ENCODE peak calls at places on chromosomes 5 and 9, in seven cellular contexts. H, R, Q, E, L, Y and N are unnamed samples.

GRCh38 chr9:88949425-88949824 is 41.8 kb upstream of the S1PR3 start:
- DNase-seq in H (peak), R (no peak), Q (peak), E (peak), L (peak), Y (peak), N (no peak)

GRCh38 chr9:18260527-18260926 is 213.4 kb upstream of the ADAMTSL1 start:
- DNase-seq in H (peak), R (no peak), Q (no peak), E (no peak), L (no peak), Y (no peak), N (no peak)

GRCh38 chr9:86792136-86792535 is 155.2 kb downstream of the GAS1 start:
- DNase-seq in H (peak), R (no peak), Q (no peak), E (no peak), L (no peak), Y (peak), N (no peak)

GRCh38 chr9:116000748-116001329 is 152.8 kb upstream of the PAPPA start:
- DNase-seq in H (no peak), R (no peak), Q (no peak), E (no peak), L (peak), Y (no peak), N (no peak)

GRCh38 chr9:2875218-2875977 is 31.5 kb upstream of the PUM3 start:
- DNase-seq in H (no peak), R (no peak), Q (no peak), E (no peak), L (no peak), Y (no peak), N (no peak)

GRCh38 chr9:104836235-104836634 is 72.3 kb downstream of the NIPSNAP3B start:
- DNase-seq in H (peak), R (no peak), Q (no peak), E (no peak), L (no peak), Y (peak), N (no peak)

GRCh38 chr5:53425598-53426516 is 54.6 kb upstream of the FST start:
- DNase-seq in H (no peak), R (no peak), Q (no peak), E (no peak), L (peak), Y (peak), N (no peak)

GRCh38 chr9:19154135-19154612 is 26.9 kb upstream of the PLIN2 start:
- DNase-seq in H (peak), R (peak), Q (peak), E (peak), L (peak), Y (peak), N (no peak)

GRCh38 chr5:159877894-159878448 is 38.3 kb upstream of the ADRA1B start:
- DNase-seq in H (no peak), R (no peak), Q (peak), E (peak), L (no peak), Y (no peak), N (no peak)

GRCh38 chr5:87722286-87722685 is 309.6 kb upstream of the CCNH start:
- DNase-seq in H (no peak), R (no peak), Q (no peak), E (no peak), L (no peak), Y (no peak), N (no peak)

GRCh38 chr5:52947208-52947607 is 41.9 kb upstream of the ITGA2 start:
- DNase-seq in H (peak), R (no peak), Q (no peak), E (no peak), L (no peak), Y (no peak), N (no peak)

GRCh38 chr9:7490317-7491108 is 309.1 kb downstream of the DMAC1 start:
- DNase-seq in H (no peak), R (no peak), Q (no peak), E (no peak), L (no peak), Y (no peak), N (no peak)

GRCh38 chr5:94481059-94481458 is 137.3 kb downstream of the KIAA0825 start:
- DNase-seq in H (no peak), R (no peak), Q (no peak), E (no peak), L (no peak), Y (no peak), N (no peak)

GRCh38 chr5:81171769-81172168 is 61.4 kb upstream of the CKMT2 start:
- DNase-seq in H (no peak), R (no peak), Q (no peak), E (no peak), L (no peak), Y (no peak), N (no peak)

GRCh38 chr5:132444061-132444460 is 46.5 kb downstream of the IRF1 start:
- DNase-seq in H (no peak), R (no peak), Q (no peak), E (no peak), L (no peak), Y (no peak), N (no peak)

GRCh38 chr5:146565764-146566163 is 49.8 kb upstream of the GPR151 start:
- DNase-seq in H (peak), R (peak), Q (no peak), E (no peak), L (peak), Y (peak), N (no peak)